ENCODE peak calls at places on chromosomes 3 and 15, in ten cellular contexts. One of them, this sample, is unnamed.

GRCh38 chr3:122305818-122306621 is 19.0 kb upstream of the CSTA start:
- DNase-seq in adrenal gland: no peak
- DNase-seq in coronary artery: no peak
- DNase-seq in IMR-90: no peak
- DNase-seq in naive thymus-derived CD4-positive, alpha-beta T cell: no peak
- DNase-seq in H7: no peak
- DNase-seq in MM.1S: no peak
- DNase-seq in bronchial epithelial cell: peak
- DNase-seq in fibroblast of lung: no peak
- DNase-seq in heart left ventricle: no peak
- DNase-seq in this sample: no peak

GRCh38 chr3:13494463-13495350 is 14.6 kb downstream of the HDAC11 start:
- DNase-seq in H7: peak
- DNase-seq in coronary artery: no peak
- DNase-seq in bronchial epithelial cell: no peak
- DNase-seq in fibroblast of lung: peak
- DNase-seq in IMR-90: peak
- DNase-seq in heart left ventricle: no peak
- DNase-seq in adrenal gland: no peak
- DNase-seq in MM.1S: peak
- DNase-seq in naive thymus-derived CD4-positive, alpha-beta T cell: no peak
- DNase-seq in this sample: no peak

GRCh38 chr3:2713923-2714322 is 396.3 kb downstream of the IL5RA start:
- DNase-seq in IMR-90: no peak
- DNase-seq in coronary artery: no peak
- DNase-seq in naive thymus-derived CD4-positive, alpha-beta T cell: no peak
- DNase-seq in heart left ventricle: no peak
- DNase-seq in bronchial epithelial cell: no peak
- DNase-seq in MM.1S: no peak
- DNase-seq in fibroblast of lung: peak
- DNase-seq in adrenal gland: no peak
- DNase-seq in H7: no peak
- DNase-seq in this sample: no peak

GRCh38 chr3:32969656-32970055 is 18.2 kb downstream of the CCR4 start:
- DNase-seq in IMR-90: peak
- DNase-seq in MM.1S: no peak
- DNase-seq in fibroblast of lung: peak
- DNase-seq in bronchial epithelial cell: peak
- DNase-seq in naive thymus-derived CD4-positive, alpha-beta T cell: no peak
- DNase-seq in coronary artery: no peak
- DNase-seq in H7: no peak
- DNase-seq in heart left ventricle: no peak
- DNase-seq in adrenal gland: no peak
- DNase-seq in this sample: no peak

GRCh38 chr3:136412307-136412706 is 162.2 kb downstream of the PCCB start:
- DNase-seq in MM.1S: no peak
- DNase-seq in IMR-90: no peak
- DNase-seq in bronchial epithelial cell: no peak
- DNase-seq in naive thymus-derived CD4-positive, alpha-beta T cell: no peak
- DNase-seq in adrenal gland: no peak
- DNase-seq in heart left ventricle: no peak
- DNase-seq in coronary artery: no peak
- DNase-seq in fibroblast of lung: no peak
- DNase-seq in H7: no peak
- DNase-seq in this sample: no peak

GRCh38 chr3:150798122-150798618 is 35.2 kb upstream of the SIAH2 start:
- DNase-seq in H7: no peak
- DNase-seq in MM.1S: no peak
- DNase-seq in adrenal gland: no peak
- DNase-seq in bronchial epithelial cell: no peak
- DNase-seq in fibroblast of lung: no peak
- DNase-seq in coronary artery: no peak
- DNase-seq in IMR-90: no peak
- DNase-seq in heart left ventricle: no peak
- DNase-seq in naive thymus-derived CD4-positive, alpha-beta T cell: no peak
- DNase-seq in this sample: no peak

GRCh38 chr3:197847866-197848401 is 56.9 kb downstream of the LRCH3 start:
- DNase-seq in IMR-90: peak
- DNase-seq in fibroblast of lung: peak
- DNase-seq in bronchial epithelial cell: no peak
- DNase-seq in MM.1S: peak
- DNase-seq in H7: no peak
- DNase-seq in heart left ventricle: no peak
- DNase-seq in naive thymus-derived CD4-positive, alpha-beta T cell: peak
- DNase-seq in adrenal gland: peak
- DNase-seq in coronary artery: no peak
- DNase-seq in this sample: no peak

GRCh38 chr15:75043509-75044257 is 20.3 kb downstream of the PPCDC start:
- DNase-seq in naive thymus-derived CD4-positive, alpha-beta T cell: no peak
- DNase-seq in IMR-90: peak
- DNase-seq in adrenal gland: peak
- DNase-seq in heart left ventricle: peak
- DNase-seq in fibroblast of lung: peak
- DNase-seq in coronary artery: peak
- DNase-seq in MM.1S: peak
- DNase-seq in H7: no peak
- DNase-seq in bronchial epithelial cell: peak
- DNase-seq in this sample: no peak

GRCh38 chr3:58234516-58234931 is 3.1 kb upstream of the ABHD6 start:
- DNase-seq in heart left ventricle: no peak
- DNase-seq in MM.1S: no peak
- DNase-seq in naive thymus-derived CD4-positive, alpha-beta T cell: no peak
- DNase-seq in bronchial epithelial cell: peak
- DNase-seq in adrenal gland: no peak
- DNase-seq in fibroblast of lung: peak
- DNase-seq in coronary artery: no peak
- DNase-seq in H7: no peak
- DNase-seq in IMR-90: peak
- DNase-seq in this sample: no peak

GRCh38 chr3:171791695-171792082 is 18.6 kb downstream of the PLD1 start:
- DNase-seq in adrenal gland: no peak
- DNase-seq in H7: no peak
- DNase-seq in MM.1S: no peak
- DNase-seq in fibroblast of lung: peak
- DNase-seq in bronchial epithelial cell: peak
- DNase-seq in coronary artery: no peak
- DNase-seq in naive thymus-derived CD4-positive, alpha-beta T cell: no peak
- DNase-seq in IMR-90: peak
- DNase-seq in heart left ventricle: no peak
- DNase-seq in this sample: no peak

GRCh38 chr15:38071211-38071972 is 137.0 kb downstream of the TMCO5A start:
- DNase-seq in coronary artery: no peak
- DNase-seq in adrenal gland: no peak
- DNase-seq in heart left ventricle: no peak
- DNase-seq in naive thymus-derived CD4-positive, alpha-beta T cell: no peak
- DNase-seq in H7: no peak
- DNase-seq in fibroblast of lung: no peak
- DNase-seq in bronchial epithelial cell: peak
- DNase-seq in MM.1S: no peak
- DNase-seq in IMR-90: no peak
- DNase-seq in this sample: no peak
- H3K4me3 ChIP-seq in coronary artery: peak
- H3K4me3 ChIP-seq in adrenal gland: no peak
- H3K4me3 ChIP-seq in heart left ventricle: no peak
- H3K4me3 ChIP-seq in naive thymus-derived CD4-positive, alpha-beta T cell: no peak
- H3K4me3 ChIP-seq in H7: no peak
- H3K4me3 ChIP-seq in fibroblast of lung: no peak
- H3K4me3 ChIP-seq in bronchial epithelial cell: no peak
- H3K4me3 ChIP-seq in MM.1S: peak
- H3K4me3 ChIP-seq in IMR-90: no peak
- H3K4me3 ChIP-seq in this sample: no peak

DNA sequence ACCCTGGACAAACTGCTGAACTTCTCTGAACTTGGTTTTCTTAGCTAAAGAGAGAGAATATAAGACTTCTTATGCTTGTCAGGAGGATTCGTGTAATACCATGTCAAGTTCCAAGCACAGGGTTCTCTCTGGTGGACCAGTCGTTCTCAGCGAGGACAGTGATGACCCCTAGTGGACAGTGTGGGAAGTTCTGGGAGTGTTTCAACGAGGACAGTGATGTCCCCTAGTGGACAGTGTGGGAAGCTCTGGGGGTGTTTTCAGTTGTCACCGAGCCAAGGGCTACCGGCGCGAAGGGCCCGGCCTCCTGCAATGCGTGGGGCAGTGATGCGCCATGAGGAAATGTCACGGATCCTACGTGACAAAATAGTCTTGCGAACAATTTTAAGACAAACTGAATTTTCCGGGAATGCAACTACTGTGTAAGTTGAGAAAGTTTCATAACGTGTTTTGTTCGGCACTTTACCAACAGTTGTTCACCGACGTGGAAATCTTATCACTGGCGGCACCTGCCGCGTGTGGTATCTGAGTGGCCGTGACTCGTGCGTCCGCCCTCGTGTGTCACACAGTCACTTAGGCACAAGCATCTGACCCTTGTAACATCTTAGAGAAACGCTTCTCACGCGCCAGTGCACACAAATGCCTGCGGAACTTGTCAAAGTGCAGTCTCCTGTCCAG is 39.3 kb upstream of the MUC4 start:
- DNase-seq in MM.1S: peak
- DNase-seq in bronchial epithelial cell: peak
- DNase-seq in heart left ventricle: peak
- DNase-seq in coronary artery: peak
- DNase-seq in IMR-90: peak
- DNase-seq in adrenal gland: peak
- DNase-seq in H7: peak
- DNase-seq in fibroblast of lung: peak
- DNase-seq in naive thymus-derived CD4-positive, alpha-beta T cell: peak
- DNase-seq in this sample: peak
- H3K4me3 ChIP-seq in MM.1S: peak
- H3K4me3 ChIP-seq in bronchial epithelial cell: no peak
- H3K4me3 ChIP-seq in heart left ventricle: no peak
- H3K4me3 ChIP-seq in coronary artery: peak
- H3K4me3 ChIP-seq in IMR-90: no peak
- H3K4me3 ChIP-seq in adrenal gland: no peak
- H3K4me3 ChIP-seq in H7: no peak
- H3K4me3 ChIP-seq in fibroblast of lung: no peak
- H3K4me3 ChIP-seq in naive thymus-derived CD4-positive, alpha-beta T cell: no peak
- H3K4me3 ChIP-seq in this sample: no peak

DNA sequence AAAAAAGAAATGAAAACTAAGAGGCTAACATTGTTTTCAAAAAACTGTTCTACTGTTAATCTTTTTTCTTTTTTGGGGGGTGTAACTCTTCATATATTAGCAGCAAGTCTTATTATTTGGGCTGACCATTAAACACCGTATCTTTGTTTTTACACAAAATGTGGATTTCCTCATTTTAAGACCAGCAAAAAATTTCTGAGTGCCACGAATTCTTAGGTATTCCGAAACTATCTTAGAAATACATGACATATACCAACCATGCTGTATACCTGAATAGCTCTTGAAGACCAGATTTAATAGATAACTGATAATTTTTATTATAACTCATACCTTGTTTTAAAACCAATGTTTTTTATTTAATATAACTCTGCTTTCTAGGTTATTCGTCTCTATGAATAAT is 620 bp upstream of the TTC23 start:
- DNase-seq in coronary artery: no peak
- DNase-seq in MM.1S: no peak
- DNase-seq in bronchial epithelial cell: no peak
- DNase-seq in fibroblast of lung: no peak
- DNase-seq in IMR-90: no peak
- DNase-seq in adrenal gland: no peak
- DNase-seq in H7: no peak
- DNase-seq in naive thymus-derived CD4-positive, alpha-beta T cell: no peak
- DNase-seq in heart left ventricle: no peak
- DNase-seq in this sample: no peak
- H3K4me3 ChIP-seq in coronary artery: peak
- H3K4me3 ChIP-seq in MM.1S: peak
- H3K4me3 ChIP-seq in bronchial epithelial cell: peak
- H3K4me3 ChIP-seq in fibroblast of lung: peak
- H3K4me3 ChIP-seq in IMR-90: peak
- H3K4me3 ChIP-seq in adrenal gland: peak
- H3K4me3 ChIP-seq in H7: peak
- H3K4me3 ChIP-seq in naive thymus-derived CD4-positive, alpha-beta T cell: no peak
- H3K4me3 ChIP-seq in heart left ventricle: peak
- H3K4me3 ChIP-seq in this sample: no peak

GRCh38 chr3:46880884-46881818 is 3.6 kb downstream of the PTH1R start:
- DNase-seq in H7: peak
- DNase-seq in IMR-90: no peak
- DNase-seq in fibroblast of lung: no peak
- DNase-seq in heart left ventricle: no peak
- DNase-seq in bronchial epithelial cell: no peak
- DNase-seq in coronary artery: no peak
- DNase-seq in MM.1S: no peak
- DNase-seq in naive thymus-derived CD4-positive, alpha-beta T cell: no peak
- DNase-seq in adrenal gland: no peak
- DNase-seq in this sample: no peak
- H3K4me3 ChIP-seq in H7: peak
- H3K4me3 ChIP-seq in IMR-90: no peak
- H3K4me3 ChIP-seq in fibroblast of lung: no peak
- H3K4me3 ChIP-seq in heart left ventricle: peak
- H3K4me3 ChIP-seq in bronchial epithelial cell: no peak
- H3K4me3 ChIP-seq in coronary artery: peak
- H3K4me3 ChIP-seq in MM.1S: no peak
- H3K4me3 ChIP-seq in naive thymus-derived CD4-positive, alpha-beta T cell: no peak
- H3K4me3 ChIP-seq in adrenal gland: peak
- H3K4me3 ChIP-seq in this sample: peak

GRCh38 chr3:187811580-187812250 is 66.4 kb upstream of the BCL6 start:
- DNase-seq in MM.1S: no peak
- DNase-seq in adrenal gland: no peak
- DNase-seq in IMR-90: peak
- DNase-seq in H7: no peak
- DNase-seq in fibroblast of lung: peak
- DNase-seq in coronary artery: no peak
- DNase-seq in heart left ventricle: no peak
- DNase-seq in bronchial epithelial cell: peak
- DNase-seq in naive thymus-derived CD4-positive, alpha-beta T cell: no peak
- DNase-seq in this sample: no peak

GRCh38 chr3:187804120-187805106 is 59.1 kb upstream of the BCL6 start:
- DNase-seq in naive thymus-derived CD4-positive, alpha-beta T cell: no peak
- DNase-seq in heart left ventricle: no peak
- DNase-seq in MM.1S: no peak
- DNase-seq in bronchial epithelial cell: no peak
- DNase-seq in coronary artery: no peak
- DNase-seq in IMR-90: no peak
- DNase-seq in H7: no peak
- DNase-seq in fibroblast of lung: no peak
- DNase-seq in adrenal gland: no peak
- DNase-seq in this sample: no peak

GRCh38 chr3:187809979-187810568 is 64.8 kb upstream of the BCL6 start:
- DNase-seq in naive thymus-derived CD4-positive, alpha-beta T cell: no peak
- DNase-seq in MM.1S: no peak
- DNase-seq in adrenal gland: no peak
- DNase-seq in coronary artery: no peak
- DNase-seq in heart left ventricle: no peak
- DNase-seq in fibroblast of lung: no peak
- DNase-seq in bronchial epithelial cell: peak
- DNase-seq in IMR-90: no peak
- DNase-seq in H7: no peak
- DNase-seq in this sample: no peak

GRCh38 chr3:187807086-187807862 is 62.0 kb upstream of the BCL6 start:
- DNase-seq in naive thymus-derived CD4-positive, alpha-beta T cell: no peak
- DNase-seq in adrenal gland: no peak
- DNase-seq in bronchial epithelial cell: peak
- DNase-seq in H7: no peak
- DNase-seq in MM.1S: no peak
- DNase-seq in IMR-90: peak
- DNase-seq in coronary artery: no peak
- DNase-seq in heart left ventricle: no peak
- DNase-seq in fibroblast of lung: peak
- DNase-seq in this sample: no peak

GRCh38 chr3:187808466-187809291 is 63.4 kb upstream of the BCL6 start:
- DNase-seq in fibroblast of lung: no peak
- DNase-seq in naive thymus-derived CD4-positive, alpha-beta T cell: no peak
- DNase-seq in adrenal gland: no peak
- DNase-seq in H7: no peak
- DNase-seq in IMR-90: no peak
- DNase-seq in coronary artery: no peak
- DNase-seq in MM.1S: no peak
- DNase-seq in heart left ventricle: no peak
- DNase-seq in bronchial epithelial cell: peak
- DNase-seq in this sample: no peak
- H3K4me3 ChIP-seq in fibroblast of lung: no peak
- H3K4me3 ChIP-seq in naive thymus-derived CD4-positive, alpha-beta T cell: no peak
- H3K4me3 ChIP-seq in adrenal gland: no peak
- H3K4me3 ChIP-seq in H7: no peak
- H3K4me3 ChIP-seq in IMR-90: no peak
- H3K4me3 ChIP-seq in coronary artery: no peak
- H3K4me3 ChIP-seq in MM.1S: no peak
- H3K4me3 ChIP-seq in heart left ventricle: no peak
- H3K4me3 ChIP-seq in bronchial epithelial cell: no peak
- H3K4me3 ChIP-seq in this sample: no peak

This sample was measured in effector memory CD4-positive, alpha-beta T cell.